ENCODE peak calls at places on chromosomes 5 and 9, in six cellular contexts. One of them, this sample, is unnamed.

GRCh38 chr5:154194348-154195329 is 4.1 kb downstream of the GALNT10 start:
- DNase-seq in uterus: no peak
- DNase-seq in stomach: peak
- DNase-seq in Peyer's patch: no peak
- DNase-seq in GM12878: no peak
- DNase-seq in adrenal gland: no peak
- DNase-seq in this sample: no peak

GRCh38 chr9:130243015-130243881 is 22.3 kb upstream of the HMCN2 start:
- DNase-seq in GM12878: peak
- DNase-seq in adrenal gland: peak
- DNase-seq in Peyer's patch: peak
- DNase-seq in uterus: peak
- DNase-seq in stomach: peak
- DNase-seq in this sample: peak

GRCh38 chr9:108618906-108619550 is 236.8 kb downstream of the ACTL7B start:
- DNase-seq in GM12878: no peak
- DNase-seq in Peyer's patch: no peak
- DNase-seq in adrenal gland: no peak
- DNase-seq in uterus: no peak
- DNase-seq in stomach: no peak
- DNase-seq in this sample: no peak

GRCh38 chr5:79011219-79011836 is 26.2 kb upstream of the ARSB start:
- DNase-seq in adrenal gland: no peak
- DNase-seq in uterus: no peak
- DNase-seq in GM12878: no peak
- DNase-seq in Peyer's patch: no peak
- DNase-seq in stomach: no peak
- DNase-seq in this sample: no peak

GRCh38 chr9:79471577-79472543 is 99.9 kb upstream of the TLE4 start:
- DNase-seq in stomach: peak
- DNase-seq in GM12878: no peak
- DNase-seq in uterus: peak
- DNase-seq in Peyer's patch: no peak
- DNase-seq in adrenal gland: peak
- DNase-seq in this sample: peak

GRCh38 chr5:176549871-176550270 is 729 bp downstream of the CDHR2 start:
- DNase-seq in GM12878: no peak
- DNase-seq in adrenal gland: no peak
- DNase-seq in Peyer's patch: no peak
- DNase-seq in stomach: no peak
- DNase-seq in uterus: no peak
- DNase-seq in this sample: no peak

GRCh38 chr9:107491081-107492053 is 1.8 kb upstream of the KLF4 start:
- DNase-seq in Peyer's patch: peak
- DNase-seq in adrenal gland: peak
- DNase-seq in GM12878: no peak
- DNase-seq in uterus: peak
- DNase-seq in stomach: peak
- DNase-seq in this sample: peak

GRCh38 chr5:135491552-135492318 is 39.6 kb upstream of the TIFAB start:
- DNase-seq in GM12878: no peak
- DNase-seq in stomach: peak
- DNase-seq in adrenal gland: no peak
- DNase-seq in Peyer's patch: no peak
- DNase-seq in uterus: no peak
- DNase-seq in this sample: no peak

GRCh38 chr5:62785588-62785987 is 207.0 kb downstream of the LRRC70 start:
- DNase-seq in adrenal gland: no peak
- DNase-seq in stomach: no peak
- DNase-seq in Peyer's patch: no peak
- DNase-seq in GM12878: no peak
- DNase-seq in uterus: no peak
- DNase-seq in this sample: no peak

GRCh38 chr9:123081824-123082223 is 48.4 kb downstream of the GPR21 start:
- DNase-seq in Peyer's patch: no peak
- DNase-seq in uterus: no peak
- DNase-seq in stomach: no peak
- DNase-seq in GM12878: peak
- DNase-seq in adrenal gland: no peak
- DNase-seq in this sample: no peak

GRCh38 chr9:128203024-128203841 is at the start of gene DNM1:
- DNase-seq in stomach: peak
- DNase-seq in GM12878: no peak
- DNase-seq in uterus: peak
- DNase-seq in Peyer's patch: peak
- DNase-seq in adrenal gland: peak
- DNase-seq in this sample: peak

GRCh38 chr9:121718063-121718462 is 66.6 kb downstream of the DAB2IP start:
- DNase-seq in stomach: no peak
- DNase-seq in uterus: peak
- DNase-seq in GM12878: no peak
- DNase-seq in adrenal gland: peak
- DNase-seq in Peyer's patch: no peak
- DNase-seq in this sample: no peak

GRCh38 chr5:59648949-59649921 is 244.3 kb downstream of the PDE4D start:
- DNase-seq in uterus: no peak
- DNase-seq in adrenal gland: no peak
- DNase-seq in stomach: peak
- DNase-seq in GM12878: no peak
- DNase-seq in Peyer's patch: no peak
- DNase-seq in this sample: no peak

GRCh38 chr9:35517136-35517535 is 27.2 kb downstream of the RUSC2 start:
- DNase-seq in Peyer's patch: no peak
- DNase-seq in GM12878: no peak
- DNase-seq in uterus: no peak
- DNase-seq in stomach: no peak
- DNase-seq in adrenal gland: no peak
- DNase-seq in this sample: no peak

GRCh38 chr5:62011072-62011664 is 294.8 kb upstream of the KIF2A start:
- DNase-seq in adrenal gland: no peak
- DNase-seq in stomach: no peak
- DNase-seq in Peyer's patch: no peak
- DNase-seq in uterus: no peak
- DNase-seq in GM12878: no peak
- DNase-seq in this sample: no peak

GRCh38 chr9:136945333-136946227 is 537 bp downstream of the C8G start:
- DNase-seq in uterus: no peak
- DNase-seq in adrenal gland: no peak
- DNase-seq in GM12878: no peak
- DNase-seq in stomach: no peak
- DNase-seq in Peyer's patch: no peak
- DNase-seq in this sample: no peak

GRCh38 chr9:13387668-13388124 is 108.2 kb upstream of the MPDZ start:
- DNase-seq in GM12878: no peak
- DNase-seq in uterus: no peak
- DNase-seq in adrenal gland: peak
- DNase-seq in stomach: no peak
- DNase-seq in Peyer's patch: no peak
- DNase-seq in this sample: no peak

GRCh38 chr9:98341157-98342102 is 86.0 kb upstream of the TBC1D2 start:
- DNase-seq in Peyer's patch: no peak
- DNase-seq in uterus: no peak
- DNase-seq in GM12878: no peak
- DNase-seq in adrenal gland: no peak
- DNase-seq in stomach: no peak
- DNase-seq in this sample: no peak

GRCh38 chr5:72543365-72543764 is 36.2 kb upstream of the ZNF366 start:
- DNase-seq in uterus: no peak
- DNase-seq in Peyer's patch: no peak
- DNase-seq in GM12878: no peak
- DNase-seq in stomach: no peak
- DNase-seq in adrenal gland: no peak
- DNase-seq in this sample: no peak

GRCh38 chr5:172623313-172623980 is 17.6 kb upstream of the NEURL1B start:
- DNase-seq in adrenal gland: no peak
- DNase-seq in stomach: no peak
- DNase-seq in uterus: peak
- DNase-seq in GM12878: no peak
- DNase-seq in Peyer's patch: no peak
- DNase-seq in this sample: no peak

GRCh38 chr5:7650755-7651154 is 200.2 kb downstream of the CFAP90 start:
- DNase-seq in stomach: peak
- DNase-seq in GM12878: no peak
- DNase-seq in uterus: peak
- DNase-seq in Peyer's patch: no peak
- DNase-seq in adrenal gland: no peak
- DNase-seq in this sample: no peak

GRCh38 chr9:112175796-112176315 is 759 bp upstream of the SUSD1 start:
- DNase-seq in uterus: no peak
- DNase-seq in GM12878: no peak
- DNase-seq in Peyer's patch: peak
- DNase-seq in adrenal gland: no peak
- DNase-seq in stomach: no peak
- DNase-seq in this sample: no peak

GRCh38 chr5:57219386-57219785 is 45.5 kb downstream of the GPBP1 start:
- DNase-seq in stomach: no peak
- DNase-seq in adrenal gland: no peak
- DNase-seq in uterus: no peak
- DNase-seq in Peyer's patch: no peak
- DNase-seq in GM12878: peak
- DNase-seq in this sample: no peak

GRCh38 chr5:87027570-87027969 is 240.1 kb upstream of the RASA1 start:
- DNase-seq in stomach: no peak
- DNase-seq in adrenal gland: no peak
- DNase-seq in uterus: no peak
- DNase-seq in Peyer's patch: no peak
- DNase-seq in GM12878: no peak
- DNase-seq in this sample: no peak

GRCh38 chr5:87020099-87020934 is 247.4 kb upstream of the RASA1 start:
- DNase-seq in GM12878: peak
- DNase-seq in stomach: no peak
- DNase-seq in adrenal gland: peak
- DNase-seq in uterus: no peak
- DNase-seq in Peyer's patch: no peak
- DNase-seq in this sample: peak

DNA sequence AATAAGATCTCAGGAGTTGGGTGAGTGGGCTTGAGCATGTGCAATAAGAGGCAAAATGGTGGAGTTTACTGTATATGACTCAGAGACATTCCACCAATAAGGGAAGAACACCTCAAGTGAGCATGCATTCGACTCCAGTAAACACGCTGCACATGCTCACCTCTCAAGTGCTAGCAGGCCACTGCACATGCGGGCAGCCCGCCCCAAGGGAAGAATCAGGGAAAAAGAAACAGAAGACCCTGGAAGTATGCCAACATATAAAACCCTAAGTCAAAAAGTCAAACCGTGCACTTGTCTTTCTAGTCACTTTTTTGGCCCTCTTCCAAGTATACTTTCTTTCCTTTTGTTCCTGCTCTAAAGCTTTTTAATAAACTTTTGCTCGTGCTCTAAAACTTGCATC is 245.3 kb upstream of the RASA1 start:
- DNase-seq in uterus: no peak
- DNase-seq in adrenal gland: no peak
- DNase-seq in stomach: no peak
- DNase-seq in GM12878: no peak
- DNase-seq in Peyer's patch: no peak
- DNase-seq in this sample: no peak
- TF ChIP-seq POLR2A in uterus: no peak
- TF ChIP-seq POLR2A in adrenal gland: no peak
- TF ChIP-seq POLR2A in stomach: no peak
- TF ChIP-seq POLR2A in GM12878: no peak
- TF ChIP-seq POLR2A in Peyer's patch: no peak
- TF ChIP-seq POLR2A in this sample: no peak

GRCh38 chr5:160601045-160601444 is 179.4 kb downstream of the PTTG1 start:
- DNase-seq in Peyer's patch: no peak
- DNase-seq in GM12878: no peak
- DNase-seq in stomach: no peak
- DNase-seq in adrenal gland: no peak
- DNase-seq in uterus: no peak
- DNase-seq in this sample: no peak
- TF ChIP-seq CTCF in Peyer's patch: no peak
- TF ChIP-seq CTCF in GM12878: no peak
- TF ChIP-seq CTCF in stomach: no peak
- TF ChIP-seq CTCF in adrenal gland: no peak
- TF ChIP-seq CTCF in uterus: no peak
- TF ChIP-seq CTCF in this sample: no peak

GRCh38 chr5:138468966-138469539 is 3.8 kb downstream of the EGR1 start:
- DNase-seq in Peyer's patch: no peak
- DNase-seq in adrenal gland: no peak
- DNase-seq in GM12878: no peak
- DNase-seq in uterus: no peak
- DNase-seq in stomach: peak
- DNase-seq in this sample: no peak
- H3K27ac ChIP-seq in Peyer's patch: no peak
- H3K27ac ChIP-seq in adrenal gland: no peak
- H3K27ac ChIP-seq in GM12878: no peak
- H3K27ac ChIP-seq in uterus: no peak
- H3K27ac ChIP-seq in stomach: no peak
- H3K27ac ChIP-seq in this sample: no peak

DNA sequence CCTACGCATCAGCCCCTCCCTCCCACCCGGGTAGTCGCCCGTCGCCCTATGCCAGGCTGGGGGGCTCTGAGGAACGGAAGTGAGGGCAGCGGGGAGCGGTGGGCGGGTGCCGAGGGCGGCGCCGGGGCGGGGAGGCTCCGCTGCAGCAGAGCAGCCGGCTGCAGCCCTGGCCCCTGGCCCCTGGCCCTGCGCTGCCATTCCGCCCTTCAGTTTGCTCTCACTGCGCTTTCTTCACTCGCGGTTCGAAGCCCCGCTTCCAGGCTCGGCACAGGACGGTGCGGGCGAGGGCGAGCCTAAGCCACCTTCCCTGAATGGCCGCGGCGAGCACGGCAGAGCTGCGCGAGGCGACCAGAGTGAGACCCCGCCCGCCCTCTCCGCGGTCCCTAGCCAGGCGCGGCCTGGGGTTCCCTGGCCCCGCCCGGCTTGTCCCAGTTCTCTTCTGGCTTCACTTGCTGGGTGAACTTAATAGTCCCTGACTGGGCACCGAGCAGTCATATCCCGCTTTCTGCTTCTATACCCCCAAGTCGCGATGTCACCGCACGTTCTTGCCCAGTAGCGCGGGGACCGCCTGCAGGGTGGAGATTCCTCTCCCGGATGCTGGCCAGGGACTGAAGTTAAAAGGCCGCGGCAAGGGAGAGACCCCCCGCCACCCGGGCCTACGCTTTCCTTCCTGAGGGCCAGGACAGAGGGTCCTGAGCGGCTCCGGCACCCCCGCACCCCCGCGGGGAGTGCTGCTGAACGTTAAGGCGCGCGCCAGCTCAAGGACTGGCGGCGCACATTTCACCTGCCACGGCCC is 618 bp upstream of the TRIM36 start:
- DNase-seq in adrenal gland: no peak
- DNase-seq in GM12878: no peak
- DNase-seq in stomach: no peak
- DNase-seq in Peyer's patch: no peak
- DNase-seq in uterus: no peak
- DNase-seq in this sample: peak
- TF ChIP-seq POLR2A in adrenal gland: no peak
- TF ChIP-seq POLR2A in GM12878: no peak
- TF ChIP-seq POLR2A in stomach: no peak
- TF ChIP-seq POLR2A in Peyer's patch: no peak
- TF ChIP-seq POLR2A in uterus: no peak
- TF ChIP-seq POLR2A in this sample: no peak

GRCh38 chr9:27545471-27545870 is 15.9 kb upstream of the MOB3B start:
- DNase-seq in GM12878: no peak
- DNase-seq in stomach: no peak
- DNase-seq in adrenal gland: no peak
- DNase-seq in Peyer's patch: no peak
- DNase-seq in uterus: no peak
- DNase-seq in this sample: peak
- TF ChIP-seq CTCF in GM12878: no peak
- TF ChIP-seq CTCF in stomach: no peak
- TF ChIP-seq CTCF in adrenal gland: no peak
- TF ChIP-seq CTCF in Peyer's patch: no peak
- TF ChIP-seq CTCF in uterus: no peak
- TF ChIP-seq CTCF in this sample: no peak

GRCh38 chr5:9502435-9502834 is 43.4 kb downstream of the SEMA5A start:
- DNase-seq in adrenal gland: no peak
- DNase-seq in GM12878: no peak
- DNase-seq in Peyer's patch: no peak
- DNase-seq in uterus: no peak
- DNase-seq in stomach: no peak
- DNase-seq in this sample: no peak
- H3K27ac ChIP-seq in adrenal gland: no peak
- H3K27ac ChIP-seq in GM12878: no peak
- H3K27ac ChIP-seq in Peyer's patch: no peak
- H3K27ac ChIP-seq in uterus: no peak
- H3K27ac ChIP-seq in stomach: no peak
- H3K27ac ChIP-seq in this sample: no peak